ENCODE peak calls at places on chromosomes 6 and 20, in five cellular contexts. T is ovary, W is AG04450, N is prostate gland, I is GM23248. D is an unnamed sample.

GRCh38 chr6:166563200-166563599 is 23.3 kb downstream of the RAMACL start:
- DNase-seq in W (no peak), I (no peak), T (no peak), N (no peak), D (no peak)

GRCh38 chr20:63754008-63754407 is 14.4 kb downstream of the SLC2A4RG start:
- DNase-seq in T (no peak), W (no peak), N (no peak), I (no peak), D (no peak)

GRCh38 chr20:41509801-41510200 is 108.4 kb downstream of the CHD6 start:
- DNase-seq in W (no peak), T (peak; percentile 18), N (peak; percentile 26), I (peak; percentile 10), D (peak; percentile 15)

GRCh38 chr6:37922563-37922962 is 103.0 kb downstream of the ZFAND3 start:
- DNase-seq in N (no peak), W (no peak), I (no peak), T (no peak), D (no peak)

GRCh38 chr6:100979269-100979668 is 98.1 kb upstream of the ASCC3 start:
- DNase-seq in T (no peak), N (no peak), W (no peak), I (no peak), D (no peak)

GRCh38 chr20:21006611-21007010 is 99.5 kb downstream of the LINC00237 start:
- DNase-seq in I (no peak), W (no peak), T (no peak), N (no peak), D (no peak)

GRCh38 chr6:109896333-109896732 is 81.8 kb upstream of the GPR6 start:
- DNase-seq in W (no peak), N (no peak), I (peak; percentile 12), T (no peak), D (no peak)

GRCh38 chr20:56422131-56422823 is 10.2 kb downstream of the CASS4 start:
- DNase-seq in T (no peak), N (no peak), I (peak; percentile 86), W (peak; percentile 51), D (peak; percentile 34)

GRCh38 chr20:43508106-43508505 is 609 bp downstream of the L3MBTL1 start:
- DNase-seq in T (no peak), N (no peak), W (no peak), I (no peak), D (no peak)

GRCh38 chr6:11298651-11299420 is 66.4 kb upstream of the NEDD9 start:
- DNase-seq in N (peak; percentile 46), W (no peak), I (no peak), T (no peak), D (no peak)

GRCh38 chr6:149331871-149332270 is 14.4 kb downstream of the TAB2 start:
- DNase-seq in N (no peak), T (no peak), I (peak; percentile 67), W (no peak), D (no peak)

GRCh38 chr20:20130399-20130798 is 78.1 kb downstream of the CFAP61 start:
- DNase-seq in I (peak; percentile 13), W (no peak), T (no peak), N (no peak), D (no peak)

GRCh38 chr6:34146021-34146782 is at the start of gene GRM4:
- DNase-seq in T (no peak), I (no peak), W (no peak), N (no peak), D (no peak)

GRCh38 chr20:18504479-18505060 is 3.2 kb upstream of the SEC23B start:
- DNase-seq in T (peak; percentile 45), I (peak; percentile 56), N (peak; percentile 44), W (no peak), D (no peak)

GRCh38 chr20:48932375-48932941 is 10.9 kb downstream of the ARFGEF2 start:
- DNase-seq in T (no peak), N (no peak), I (peak; percentile 37), W (no peak), D (no peak)

GRCh38 chr20:47113362-47114118 is 218.9 kb downstream of the EYA2 start:
- DNase-seq in W (no peak), N (no peak), T (no peak), I (peak; percentile 51), D (peak; percentile 65)

DNA sequence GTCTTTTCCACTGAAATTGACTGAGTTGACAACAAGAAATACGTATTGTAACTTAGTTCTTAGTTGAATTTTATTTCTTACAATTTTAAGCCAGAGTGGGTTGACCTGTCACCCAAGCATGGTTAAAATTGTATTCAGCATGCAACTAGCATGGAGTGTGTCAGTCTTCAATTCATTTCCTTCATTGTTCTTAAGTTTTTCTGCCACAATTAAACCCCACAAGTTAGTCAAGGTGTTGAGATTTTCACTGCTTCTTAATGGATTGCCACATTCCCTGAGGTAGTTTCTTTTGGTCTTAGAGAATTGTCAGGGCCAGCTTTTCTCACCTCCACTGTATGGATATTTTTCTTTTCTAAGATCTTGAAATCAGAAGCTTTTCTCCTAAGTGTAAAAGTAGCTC is 2.1 kb downstream of the PTPN1 start:
- DNase-seq in T (no peak), N (no peak), W (no peak), I (no peak), D (no peak)
- H3K4me3 ChIP-seq in T (peak overlapping the region; percentile 3), N (no peak overlapping the region), W (peak overlapping the region; percentile 93), I (peak overlapping the region; percentile 91), D (peak overlapping the region; percentile 97)

DNA sequence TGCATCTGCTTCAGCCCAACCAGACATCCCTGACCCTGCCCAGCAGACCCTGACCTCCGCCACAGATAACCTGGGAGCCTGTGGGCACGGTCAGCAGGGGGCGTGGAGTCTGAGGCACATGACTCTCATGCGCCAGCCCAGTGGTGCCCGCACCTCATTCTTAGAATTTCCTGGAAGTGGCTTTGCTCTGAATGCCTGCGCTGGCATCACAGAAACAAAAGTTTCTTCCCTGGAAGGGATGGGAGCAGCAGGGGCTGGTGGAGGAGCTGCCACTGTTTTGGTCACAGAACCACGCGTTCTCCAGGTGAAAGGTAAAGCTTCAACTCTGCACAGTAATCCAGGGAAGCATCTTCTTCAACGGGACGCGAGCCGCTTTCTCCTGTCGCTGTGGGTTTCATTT is 67.9 kb upstream of the DUSP22 start:
- DNase-seq in T (no peak), I (no peak), N (no peak), W (no peak), D (no peak)
- H3K4me3 ChIP-seq in T (no peak overlapping the region), I (no peak overlapping the region), N (no peak overlapping the region), W (no peak overlapping the region), D (no peak overlapping the region)

GRCh38 chr6:26224940-26225847 is 138.0 kb downstream of the HFE start:
- DNase-seq in N (peak; percentile 57), I (peak; percentile 49), W (peak; percentile 86), T (no peak), D (peak; percentile 76)
- H3K4me3 ChIP-seq in N (peak overlapping the region; percentile 41), I (peak overlapping the region; percentile 77), W (peak overlapping the region; percentile 73), T (peak overlapping the region; percentile 51), D (peak overlapping the region; percentile 66)

DNA sequence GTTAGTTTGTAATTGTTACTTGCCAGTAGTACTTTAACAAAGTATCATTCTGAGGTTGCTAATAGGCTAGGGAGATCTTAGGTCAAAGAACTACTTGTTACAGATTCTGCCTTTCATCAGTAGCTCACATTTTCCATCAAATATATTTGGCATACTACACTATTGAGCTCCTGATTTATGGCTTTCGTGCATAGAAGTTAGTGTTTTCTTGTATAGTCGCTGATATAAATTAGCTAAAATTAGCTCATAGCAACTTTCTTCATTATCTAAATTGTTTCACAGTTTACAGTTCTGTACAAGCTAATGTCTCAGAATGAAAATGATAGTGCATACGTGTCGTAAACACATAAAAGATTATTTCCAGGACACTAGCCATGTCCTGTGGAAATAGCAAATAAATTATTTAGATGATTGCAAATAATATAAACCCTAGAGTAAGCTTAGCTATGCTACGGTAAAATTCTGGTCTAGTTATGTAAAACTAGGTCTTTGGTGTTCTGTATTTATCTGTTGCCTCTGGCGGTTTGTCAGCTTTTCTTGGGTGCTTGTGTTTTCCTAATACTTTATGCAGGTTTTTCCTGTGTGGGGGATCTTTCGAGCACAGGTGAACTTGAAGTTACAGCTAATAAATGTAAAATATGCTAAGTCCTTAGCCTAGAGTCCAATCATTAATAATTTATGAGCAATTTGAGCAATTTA is 15.1 kb downstream of the PDE7B start:
- DNase-seq in N (no peak), I (no peak), T (no peak), W (no peak), D (no peak)
- H3K4me3 ChIP-seq in N (no peak overlapping the region), I (no peak overlapping the region), T (peak overlapping the region; percentile 2), W (no peak overlapping the region), D (no peak overlapping the region)

GRCh38 chr20:51800769-51801219 is 1.5 kb downstream of the SALL4 start:
- DNase-seq in T (no peak), N (peak; percentile 27), I (peak; percentile 30), W (no peak), D (no peak)

GRCh38 chr20:51799586-51799985 is 2.7 kb downstream of the SALL4 start:
- DNase-seq in I (no peak), T (no peak), N (no peak), W (no peak), D (no peak)

GRCh38 chr20:51800132-51800721 is 2.1 kb downstream of the SALL4 start:
- DNase-seq in I (peak; percentile 38), N (peak; percentile 73), W (no peak), T (peak; percentile 40), D (no peak)

GRCh38 chr20:51802170-51802745 is at the start of gene SALL4:
- DNase-seq in T (no peak), I (no peak), N (no peak), W (no peak), D (no peak)

DNA sequence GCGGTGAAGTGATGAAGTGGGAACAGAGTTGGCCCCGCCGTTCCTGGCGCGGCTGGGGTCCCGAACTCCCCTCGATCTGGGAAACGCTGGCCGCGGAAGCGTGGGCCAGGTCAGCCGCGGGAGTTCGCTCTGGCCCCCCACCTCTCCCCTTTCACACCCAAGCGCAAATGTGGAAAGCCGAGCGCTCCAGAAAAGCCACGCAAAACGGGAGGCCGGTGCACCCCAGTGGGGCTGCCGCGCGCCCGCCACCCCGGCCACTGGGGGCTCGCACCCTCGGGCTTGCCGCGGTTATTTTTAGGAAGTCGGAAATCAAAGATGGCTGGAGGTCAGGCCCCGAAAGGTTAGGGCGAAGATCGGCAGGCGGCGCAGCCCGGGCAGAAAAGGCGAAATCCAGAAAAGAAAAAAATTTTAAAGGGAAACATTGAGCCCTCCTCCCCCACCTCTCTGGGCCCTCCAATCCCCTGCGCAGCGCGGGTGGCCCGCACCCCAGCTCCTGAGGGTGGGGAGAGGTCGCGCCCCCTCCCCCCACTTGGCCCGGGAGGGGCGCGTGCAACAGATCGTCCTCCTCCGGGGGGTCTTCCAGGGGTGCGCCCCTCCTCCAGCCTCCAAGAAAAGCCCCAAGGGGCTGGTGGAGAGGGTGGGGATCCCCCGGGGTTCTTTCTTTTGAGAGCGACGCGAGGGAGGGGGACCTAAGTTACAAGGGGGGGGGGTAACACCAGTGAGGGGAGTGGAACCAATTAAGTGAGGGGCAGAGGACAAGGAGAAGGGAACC is 915 bp downstream of the SALL4 start:
- DNase-seq in W (no peak), I (peak; percentile 38), T (no peak), N (no peak), D (no peak)
- H3K4me3 ChIP-seq in W (peak overlapping the region; percentile 58), I (peak overlapping the region; percentile 75), T (peak overlapping the region; percentile 1), N (peak overlapping the region; percentile 33), D (peak overlapping the region; percentile 50)